ENCODE peak calls at places on chromosomes 6 and 20, in eight cellular contexts. D is SK-N-SH, F is HepG2, K is A549, R is HCT116, M is HL-60, A is K562, O is Panc1. B is an unnamed sample.

GRCh38 chr6:42260972-42261371 is 43.3 kb upstream of the MRPS10 start:
- DNase-seq in D (peak; percentile 83), F (no peak), K (no peak), R (no peak), M (no peak), A (peak; percentile 82), O (no peak), B (peak; percentile 82)

GRCh38 chr6:119742188-119742803 is 392.7 kb upstream of the MAN1A1 start:
- DNase-seq in D (peak; percentile 35), F (peak; percentile 54), K (peak; percentile 28), R (peak; percentile 53), M (peak; percentile 3), A (peak; percentile 64), O (peak; percentile 18), B (peak; percentile 85)

GRCh38 chr20:45419188-45420091 is 3.5 kb downstream of the PIGT start:
- DNase-seq in D (no peak), F (peak; percentile 35), K (peak; percentile 90), R (no peak), M (no peak), A (no peak), O (peak; percentile 97), B (no peak)

GRCh38 chr6:14105547-14105946 is 12.0 kb upstream of the CD83 start:
- DNase-seq in D (no peak), F (no peak), K (no peak), R (no peak), M (no peak), A (no peak), O (no peak), B (no peak)

GRCh38 chr6:165660881-165661415 is 2.1 kb downstream of the PDE10A start:
- DNase-seq in D (no peak), F (no peak), K (no peak), R (no peak), M (no peak), A (no peak), O (no peak), B (no peak)

GRCh38 chr6:168968228-168968627 is 285.4 kb downstream of the THBS2 start:
- DNase-seq in D (no peak), F (peak; percentile 44), K (no peak), R (no peak), M (peak; percentile 66), A (peak; percentile 17), O (no peak), B (peak; percentile 15)

GRCh38 chr6:125835221-125835744 is 44.5 kb downstream of the NCOA7 start:
- DNase-seq in D (no peak), F (no peak), K (no peak), R (no peak), M (no peak), A (no peak), O (no peak), B (no peak)

GRCh38 chr20:53737404-53738038 is 143.9 kb upstream of the ZNF217 start:
- DNase-seq in D (no peak), F (no peak), K (no peak), R (no peak), M (no peak), A (peak; percentile 29), O (no peak), B (peak; percentile 22)

GRCh38 chr6:89299451-89299850 is 15.6 kb downstream of the GABRR2 start:
- DNase-seq in D (no peak), F (no peak), K (peak; percentile 32), R (peak; percentile 21), M (no peak), A (no peak), O (no peak), B (peak; percentile 62)

GRCh38 chr6:46584586-46584985 is 68.0 kb downstream of the CYP39A1 start:
- DNase-seq in D (no peak), F (no peak), K (no peak), R (no peak), M (no peak), A (no peak), O (no peak), B (no peak)

GRCh38 chr6:77786935-77787629 is 134.2 kb downstream of the MEI4 start:
- DNase-seq in D (no peak), F (no peak), K (no peak), R (no peak), M (no peak), A (no peak), O (no peak), B (peak; percentile 3)

GRCh38 chr6:24891004-24891403 is 44.8 kb downstream of the RIPOR2 start:
- DNase-seq in D (no peak), F (no peak), K (no peak), R (no peak), M (no peak), A (no peak), O (no peak), B (no peak)

GRCh38 chr6:55918639-55919038 is 43.2 kb upstream of the BMP5 start:
- DNase-seq in D (no peak), F (no peak), K (no peak), R (no peak), M (no peak), A (no peak), O (no peak), B (no peak)

GRCh38 chr6:40907198-40907701 is 131.8 kb downstream of the UNC5CL start:
- DNase-seq in D (peak; percentile 41), F (peak; percentile 19), K (peak; percentile 92), R (no peak), M (no peak), A (no peak), O (peak; percentile 65), B (peak; percentile 9)

GRCh38 chr6:44642870-44643522 is 255.5 kb downstream of the CDC5L start:
- DNase-seq in D (no peak), F (no peak), K (peak; percentile 5), R (no peak), M (no peak), A (no peak), O (no peak), B (no peak)

GRCh38 chr6:119351005-119351394 is 1.4 kb upstream of the MAN1A1 start:
- DNase-seq in D (peak; percentile 32), F (no peak), K (peak; percentile 4), R (peak; percentile 22), M (no peak), A (no peak), O (no peak), B (no peak)

GRCh38 chr20:36885355-36885754 is 9.4 kb downstream of the TLDC2 start:
- DNase-seq in D (no peak), F (no peak), K (peak; percentile 55), R (no peak), M (no peak), A (peak; percentile 73), O (no peak), B (peak; percentile 60)
- TF ChIP-seq REST in D (no peak), F (no peak), K (no peak), R (no peak), M (no peak), A (no peak), O (no peak), B (no peak)

GRCh38 chr6:2562721-2563120 is 188.0 kb downstream of the MYLK4 start:
- DNase-seq in D (peak; percentile 64), F (no peak), K (no peak), R (no peak), M (no peak), A (no peak), O (no peak), B (no peak)

GRCh38 chr6:2560903-2561698 is 189.6 kb downstream of the MYLK4 start:
- DNase-seq in D (no peak), F (no peak), K (no peak), R (no peak), M (no peak), A (no peak), O (no peak), B (no peak)

GRCh38 chr6:2565499-2565898 is 185.2 kb downstream of the MYLK4 start:
- DNase-seq in D (no peak), F (peak; percentile 78), K (peak; percentile 10), R (no peak), M (no peak), A (no peak), O (no peak), B (no peak)

GRCh38 chr6:2566048-2566447 is 184.7 kb downstream of the MYLK4 start:
- DNase-seq in D (no peak), F (no peak), K (no peak), R (no peak), M (no peak), A (no peak), O (no peak), B (no peak)

DNA sequence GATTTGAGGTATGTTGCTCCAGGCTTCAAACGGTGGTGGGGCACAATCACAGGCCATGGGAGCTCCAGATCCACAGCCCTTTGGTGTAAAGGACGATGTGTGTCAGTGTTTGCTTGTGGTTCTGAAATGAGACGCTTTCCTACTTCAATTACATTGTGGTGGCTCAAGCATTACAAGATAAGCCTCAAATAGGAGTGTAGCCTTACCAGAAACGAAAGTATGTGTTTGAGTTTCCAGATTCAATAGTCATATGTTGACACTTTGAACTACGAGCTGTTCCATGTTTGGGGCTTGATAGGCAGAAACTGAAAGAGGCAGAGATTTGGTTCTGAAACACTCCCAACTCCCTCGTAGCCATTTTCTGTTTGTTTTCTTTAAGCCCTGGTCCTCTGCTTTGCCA is 187.1 kb downstream of the MYLK4 start:
- DNase-seq in D (no peak), F (peak; percentile 34), K (no peak), R (no peak), M (no peak), A (no peak), O (no peak), B (no peak)
- TF ChIP-seq REST in D (no peak), F (no peak), K (no peak), R (no peak), M (no peak), A (no peak), O (no peak), B (no peak)

GRCh38 chr20:37954626-37955025 is 51.7 kb downstream of the VSTM2L start:
- DNase-seq in D (no peak), F (no peak), K (no peak), R (no peak), M (no peak), A (no peak), O (no peak), B (no peak)
- TF ChIP-seq REST in D (no peak), F (no peak), K (no peak), R (no peak), M (no peak), A (no peak), O (no peak), B (no peak)

GRCh38 chr20:49594143-49594928 is 26.4 kb upstream of the PTGIS start:
- DNase-seq in D (no peak), F (no peak), K (no peak), R (no peak), M (peak; percentile 75), A (no peak), O (no peak), B (no peak)
- TF ChIP-seq REST in D (no peak), F (no peak), K (no peak), R (no peak), M (no peak), A (no peak), O (no peak), B (no peak)

B was measured in GM23338.